ENCODE peak calls at places on chromosomes 11 and 22, in four cellular contexts. S, Q, M and O are unnamed samples.

GRCh38 chr11:130649749-130650275 is 201.4 kb downstream of the ADAMTS15 start:
- DNase-seq in M (no peak), S (no peak), Q (no peak), O (no peak)

GRCh38 chr22:23704829-23705228 is 14.0 kb downstream of the RGL4 start:
- DNase-seq in Q (no peak), S (no peak), M (no peak), O (no peak)

GRCh38 chr11:83641511-83641910 is 355.3 kb upstream of the CCDC90B start:
- DNase-seq in S (no peak), Q (no peak), M (no peak), O (no peak)

GRCh38 chr11:122242731-122243130 is 126.7 kb upstream of the BLID start:
- DNase-seq in M (no peak), Q (no peak), S (no peak), O (no peak)

GRCh38 chr11:106961518-106961917 is 56.8 kb downstream of the GUCY1A2 start:
- DNase-seq in Q (no peak), S (no peak), M (no peak), O (no peak)

GRCh38 chr22:27990451-27990840 is 71.4 kb upstream of the PITPNB start:
- DNase-seq in M (no peak), Q (no peak), S (no peak), O (no peak)

GRCh38 chr11:104146421-104146820 is 17.5 kb downstream of the PDGFD start:
- DNase-seq in S (no peak), M (no peak), Q (no peak), O (no peak)

GRCh38 chr22:48752451-48753380 is 1075.0 kb downstream of the BRD1 start:
- DNase-seq in S (no peak), M (no peak), Q (no peak), O (no peak)

GRCh38 chr11:128626913-128627665 is 39.7 kb upstream of the ETS1 start:
- DNase-seq in Q (no peak), S (no peak), M (no peak), O (no peak)

GRCh38 chr11:46725338-46726205 is 6.6 kb downstream of the F2 start:
- DNase-seq in S (no peak), Q (no peak), M (no peak), O (no peak)

GRCh38 chr11:93059074-93059957 is 89.9 kb downstream of the MTNR1B start:
- DNase-seq in S (no peak), Q (no peak), M (no peak), O (no peak)

GRCh38 chr11:40877981-40878380 is 581.5 kb downstream of the LRRC4C start:
- DNase-seq in S (no peak), M (no peak), Q (no peak), O (no peak)

GRCh38 chr22:19912236-19912999 is 29.2 kb upstream of the COMT start:
- DNase-seq in Q (peak), S (no peak), M (no peak), O (no peak)

GRCh38 chr11:128235958-128236357 is 351.4 kb downstream of the ETS1 start:
- DNase-seq in Q (no peak), S (no peak), M (no peak), O (no peak)

GRCh38 chr11:72297828-72298227 is 53.9 kb upstream of the PHOX2A start:
- DNase-seq in S (no peak), M (no peak), Q (no peak), O (no peak)

GRCh38 chr11:1083621-1084551 is 9.2 kb downstream of the MUC2 start:
- DNase-seq in M (no peak), S (no peak), Q (no peak), O (no peak)

GRCh38 chr11:84691830-84692229 is 935.3 kb downstream of the DLG2 start:
- DNase-seq in M (no peak), Q (no peak), S (no peak), O (no peak)

GRCh38 chr11:41612415-41612814 is 153.0 kb upstream of the LRRC4C start:
- DNase-seq in Q (no peak), S (no peak), M (no peak), O (no peak)

GRCh38 chr11:43933608-43934358 is 8.7 kb upstream of the C11orf96 start:
- DNase-seq in Q (no peak), M (no peak), S (no peak), O (no peak)

DNA sequence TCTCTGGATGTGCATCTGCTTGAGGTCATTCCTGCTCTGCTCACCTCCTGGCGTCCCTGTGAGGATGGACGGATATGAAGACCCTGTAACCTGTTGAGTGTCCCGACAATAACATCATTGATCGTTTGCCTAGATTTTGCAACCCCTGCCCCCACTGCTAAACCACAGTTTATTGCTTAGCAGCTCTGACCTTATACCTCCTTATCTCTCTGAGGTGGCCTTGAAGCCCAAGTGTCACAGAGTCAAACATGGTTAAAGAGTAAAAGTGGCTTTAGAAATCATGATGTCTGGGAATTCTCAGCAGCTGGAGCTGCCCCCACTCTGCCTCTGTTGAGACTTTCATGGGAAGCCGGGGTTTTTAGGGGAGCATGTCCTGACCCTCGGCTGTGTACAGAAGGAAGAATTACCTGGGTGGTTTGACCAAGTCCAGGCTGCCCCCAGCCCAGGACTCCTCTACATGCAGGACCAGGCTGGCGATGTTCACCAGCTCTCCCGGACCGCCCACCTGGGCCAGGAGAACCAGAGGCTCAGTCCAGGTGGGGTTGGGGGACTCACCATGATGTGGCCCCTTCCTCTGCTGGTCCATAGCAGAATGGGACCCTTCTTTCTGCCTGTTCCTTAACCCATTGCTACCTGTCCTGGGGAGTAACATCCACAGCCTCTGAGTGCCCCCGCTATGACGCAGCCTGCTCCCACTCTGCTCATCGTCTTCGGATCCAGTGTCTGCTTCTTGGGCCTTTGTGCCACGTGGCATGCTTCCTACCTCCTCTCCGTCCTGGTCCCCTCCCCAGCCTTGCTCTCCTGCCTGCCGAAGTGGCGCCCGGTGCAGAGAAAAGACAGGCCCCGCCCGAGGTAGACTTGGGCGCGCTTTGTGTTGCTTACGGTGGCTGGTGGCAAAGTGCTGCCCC is 33.4 kb upstream of the FTH1 start:
- DNase-seq in Q (no peak), S (no peak), M (peak), O (no peak)
- TF ChIP-seq FOXK2 in Q (no peak), S (no peak), M (no peak), O (no peak)

DNA sequence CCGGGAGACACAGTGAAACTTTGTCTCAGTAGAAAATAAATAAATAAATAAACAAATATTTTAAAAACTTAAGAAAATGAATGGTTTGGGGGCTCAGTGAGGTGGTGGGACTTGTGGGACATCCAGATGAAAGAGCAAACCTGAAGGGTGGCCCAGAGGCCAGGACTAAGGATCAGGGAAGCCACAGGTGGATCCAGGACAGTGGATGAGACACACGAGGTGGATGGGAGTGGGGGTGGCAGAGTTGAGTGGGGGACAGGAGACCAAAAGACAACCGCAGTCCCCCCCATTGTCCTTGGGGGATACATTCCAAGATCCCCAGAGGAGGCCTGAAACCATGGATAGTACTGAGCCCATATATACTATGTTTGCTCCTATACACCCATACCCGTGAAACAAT is 7.1 kb downstream of the RFPL1 start:
- DNase-seq in S (no peak), Q (no peak), M (no peak), O (no peak)
- TF ChIP-seq SP1 in S (no peak), Q (no peak), M (no peak), O (no peak)

GRCh38 chr11:75780888-75781287 is 12.3 kb downstream of the DGAT2 start:
- DNase-seq in Q (no peak), S (no peak), M (no peak), O (no peak)
- TF ChIP-seq FOXK2 in Q (no peak), S (no peak), M (no peak), O (no peak)

GRCh38 chr22:46674906-46675305 is 54.7 kb downstream of the GRAMD4 start:
- DNase-seq in Q (no peak), S (no peak), M (no peak), O (no peak)

GRCh38 chr22:46673205-46673604 is 53.0 kb downstream of the GRAMD4 start:
- DNase-seq in M (no peak), Q (no peak), S (no peak), O (no peak)

GRCh38 chr22:46673677-46674236 is 53.6 kb downstream of the GRAMD4 start:
- DNase-seq in Q (no peak), M (no peak), S (no peak), O (no peak)

GRCh38 chr22:46675479-46675878 is 55.3 kb downstream of the GRAMD4 start:
- DNase-seq in M (no peak), Q (no peak), S (no peak), O (no peak)

GRCh38 chr22:46674367-46674781 is 54.2 kb downstream of the GRAMD4 start:
- DNase-seq in M (no peak), Q (no peak), S (no peak), O (no peak)
- TF ChIP-seq SP1 in M (no peak), Q (no peak), S (no peak), O (no peak)

DNA sequence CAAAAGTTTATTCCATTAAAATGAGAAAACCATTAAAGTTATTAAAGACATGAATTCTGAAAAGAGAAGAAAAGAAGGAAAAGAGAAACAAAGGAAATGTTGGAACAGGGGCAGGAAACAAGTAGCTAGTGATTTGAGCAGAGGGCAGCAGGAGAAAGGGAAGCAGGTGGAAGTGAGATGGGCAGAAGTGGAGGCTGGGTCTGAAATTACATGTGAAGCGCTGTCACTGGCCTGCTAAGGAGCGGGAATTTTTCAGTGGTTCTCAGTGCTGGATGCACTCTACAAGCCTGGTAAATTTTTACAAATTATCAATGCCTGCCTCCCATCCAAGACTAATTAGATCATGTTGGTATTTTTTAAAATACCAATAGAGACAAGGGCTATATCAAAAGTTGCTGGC is 48.4 kb downstream of the NOX4 start:
- DNase-seq in M (no peak), S (no peak), Q (no peak), O (no peak)
- TF ChIP-seq FOXK2 in M (no peak), S (no peak), Q (no peak), O (no peak)

GRCh38 chr11:94198718-94199117 is 70.1 kb downstream of the PANX1 start:
- DNase-seq in S (no peak), Q (no peak), M (no peak), O (no peak)

GRCh38 chr11:94196363-94196762 is 67.7 kb downstream of the PANX1 start:
- DNase-seq in S (no peak), M (no peak), Q (no peak), O (no peak)

GRCh38 chr11:94203070-94203469 is 74.4 kb downstream of the PANX1 start:
- DNase-seq in M (no peak), Q (no peak), S (no peak), O (no peak)

GRCh38 chr11:94199367-94200130 is 70.9 kb downstream of the PANX1 start:
- DNase-seq in M (no peak), Q (no peak), S (no peak), O (no peak)

GRCh38 chr11:94201004-94201465 is 72.4 kb downstream of the PANX1 start:
- DNase-seq in M (peak), S (no peak), Q (no peak), O (no peak)
- TF ChIP-seq SP1 in M (no peak), S (no peak), Q (no peak), O (no peak)

GRCh38 chr11:114019574-114019973 is 39.9 kb upstream of the ZBTB16 start:
- DNase-seq in S (no peak), M (no peak), Q (no peak), O (no peak)
- TF ChIP-seq FOXK2 in S (no peak), M (no peak), Q (no peak), O (no peak)

DNA sequence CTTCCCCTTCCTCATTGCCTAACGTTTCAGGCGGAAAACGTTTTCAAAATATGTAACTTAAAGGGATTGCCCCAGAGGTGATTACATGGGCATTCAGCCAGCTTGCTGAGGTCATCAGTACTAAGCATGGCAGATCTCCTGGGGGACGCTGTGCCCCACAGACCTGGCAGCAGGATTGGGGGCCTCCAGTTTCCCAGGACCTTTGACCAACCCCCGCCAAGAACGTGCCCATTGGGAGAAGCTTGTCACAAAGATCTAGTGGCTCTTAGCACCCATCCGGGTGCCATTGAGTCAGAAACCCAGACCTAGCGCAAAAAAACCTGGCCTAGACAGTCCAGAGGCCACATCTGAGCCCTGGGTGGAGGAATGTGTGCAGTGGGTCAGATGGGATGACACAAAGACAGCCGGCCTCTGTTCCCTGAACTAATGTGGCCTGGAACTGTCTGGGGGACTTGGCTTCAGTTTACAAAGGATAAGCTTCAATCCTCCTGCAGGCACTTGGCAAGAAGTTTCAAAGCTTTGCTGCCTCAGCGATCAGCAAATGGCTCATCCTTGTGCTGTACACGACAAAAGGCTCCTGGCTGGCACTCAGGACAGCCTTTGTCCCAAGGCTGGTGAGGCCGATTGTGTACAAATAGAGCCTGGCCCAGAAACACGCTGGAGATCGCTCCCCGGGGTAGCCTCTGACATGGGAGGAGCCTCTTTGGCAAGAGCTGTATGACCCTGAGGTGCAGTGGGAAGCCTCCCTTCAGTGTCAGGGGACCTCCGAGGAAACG is 9.5 kb downstream of the C1QTNF6 start:
- DNase-seq in S (no peak), M (peak), Q (no peak), O (no peak)
- TF ChIP-seq SP1 in S (no peak), M (no peak), Q (no peak), O (no peak)